ENCODE peak calls at places on chromosomes 2 and 18, in nine cellular contexts. U, L, A, N, T, O, J, I and Z are unnamed samples.
A peak's percentile ranks its signal among the peaks of the same experiment; 100 is the strongest.

GRCh38 chr2:127569274-127570065 is 34.0 kb downstream of the MYO7B start:
- DNase-seq in I (no peak), L (no peak), J (peak; percentile 37), T (no peak), A (no peak), U (no peak), N (peak; percentile 90), O (no peak), Z (peak; percentile 48)

GRCh38 chr18:5029622-5030021 is 167.4 kb downstream of the AKAIN1 start:
- DNase-seq in U (no peak), O (no peak), J (no peak), T (no peak), I (no peak), A (no peak), L (no peak), N (no peak), Z (no peak)

GRCh38 chr2:231642631-231643493 is 50.2 kb downstream of the TEX44 start:
- DNase-seq in N (peak; percentile 98), O (peak; percentile 71), A (peak; percentile 89), I (peak; percentile 66), T (peak; percentile 68), U (no peak), L (peak; percentile 39), J (no peak), Z (peak; percentile 11)

GRCh38 chr2:24021122-24021998 is 11.5 kb downstream of the MFSD2B start:
- DNase-seq in L (peak; percentile 85), N (no peak), J (no peak), A (no peak), T (peak; percentile 92), O (peak; percentile 46), U (no peak), I (peak; percentile 44), Z (no peak)

GRCh38 chr2:71680925-71681324 is 227.6 kb downstream of the DYSF start:
- DNase-seq in I (no peak), O (no peak), T (no peak), J (no peak), A (no peak), L (no peak), U (no peak), N (no peak), Z (no peak)

GRCh38 chr2:216752855-216753505 is 57.6 kb upstream of the IGFBP5 start:
- DNase-seq in L (no peak), O (no peak), J (no peak), N (no peak), A (no peak), T (no peak), I (no peak), U (peak; percentile 3), Z (no peak)

GRCh38 chr2:33221046-33221784 is 255.2 kb upstream of the RASGRP3 start:
- DNase-seq in I (no peak), N (no peak), L (no peak), T (no peak), A (no peak), O (no peak), U (no peak), J (no peak), Z (no peak)

GRCh38 chr2:119553687-119554344 is 9.6 kb downstream of the CFAP221 start:
- DNase-seq in J (no peak), L (no peak), T (no peak), N (no peak), O (no peak), A (no peak), I (no peak), U (no peak), Z (no peak)

GRCh38 chr2:66587216-66587615 is 152.3 kb downstream of the MEIS1 start:
- DNase-seq in I (peak; percentile 1), A (no peak), L (peak; percentile 82), T (peak; percentile 70), J (no peak), U (no peak), N (no peak), O (no peak), Z (no peak)

GRCh38 chr18:75635096-75635495 is 207.6 kb upstream of the SMIM21 start:
- DNase-seq in J (no peak), I (no peak), N (no peak), A (no peak), L (no peak), U (no peak), T (no peak), O (no peak), Z (no peak)

GRCh38 chr2:38534746-38535403 is 67.9 kb downstream of the HNRNPLL start:
- DNase-seq in A (no peak), L (no peak), N (no peak), I (no peak), U (no peak), T (no peak), O (no peak), J (no peak), Z (no peak)

GRCh38 chr18:79851489-79851888 is 53.8 kb downstream of the KCNG2 start:
- DNase-seq in I (no peak), O (peak; percentile 19), U (peak; percentile 21), J (no peak), L (no peak), A (no peak), N (no peak), T (peak; percentile 19), Z (no peak)

GRCh38 chr2:180705122-180705521 is 275.3 kb upstream of the UBE2E3 start:
- DNase-seq in J (no peak), O (no peak), N (no peak), U (no peak), L (no peak), A (no peak), I (no peak), T (no peak), Z (no peak)

GRCh38 chr2:215479536-215480240 is 43.8 kb upstream of the FN1 start:
- DNase-seq in A (no peak), I (no peak), N (no peak), U (no peak), O (no peak), L (peak; percentile 41), T (peak; percentile 20), J (no peak), Z (no peak)

GRCh38 chr2:211258646-211259335 is 702.4 kb downstream of the CPS1 start:
- DNase-seq in T (no peak), A (no peak), I (no peak), O (no peak), N (no peak), L (no peak), U (no peak), J (no peak), Z (no peak)